ENCODE peak calls at places on chromosomes 7 and 10, in seven cellular contexts. S is fibroblast of lung; L is activated CD4-positive, alpha-beta T cell treated with anti-CD3 and anti-CD28 coated beads for 4 hours; T is prostate gland; I is NCI-H2029; E is adipocyte; O is right cardiac atrium. U is an unnamed sample.

GRCh38 chr10:98055875-98056516 is 25.6 kb upstream of the CRTAC1 start:
- DNase-seq in S (no peak), L (no peak), T (no peak), I (peak; percentile 21), E (peak; percentile 5), O (peak; percentile 40), U (no peak)

GRCh38 chr7:129470411-129470810 is 31.9 kb upstream of the SMKR1 start:
- DNase-seq in S (no peak), L (no peak), T (no peak), I (no peak), E (no peak), O (no peak), U (no peak)

GRCh38 chr7:18036783-18037182 is 9.1 kb upstream of the PRPS1L1 start:
- DNase-seq in S (no peak), L (no peak), T (no peak), I (no peak), E (no peak), O (no peak), U (no peak)

GRCh38 chr7:148485618-148486017 is 104.9 kb upstream of the C7orf33 start:
- DNase-seq in S (no peak), L (no peak), T (no peak), I (no peak), E (no peak), O (no peak), U (no peak)

GRCh38 chr7:48839108-48839507 is 85.2 kb upstream of the CDC14C start:
- DNase-seq in S (no peak), L (no peak), T (no peak), I (no peak), E (no peak), O (no peak), U (no peak)

GRCh38 chr7:158052381-158053095 is 535.1 kb downstream of the PTPRN2 start:
- DNase-seq in S (no peak), L (no peak), T (no peak), I (no peak), E (no peak), O (no peak), U (no peak)

GRCh38 chr7:99447943-99448342 is 9.2 kb downstream of the CPSF4 start:
- DNase-seq in S (no peak), L (no peak), T (no peak), I (no peak), E (no peak), O (peak; percentile 42), U (no peak)

GRCh38 chr7:44797329-44798258 is 1.1 kb downstream of the PPIA start:
- DNase-seq in S (peak; percentile 86), L (peak; percentile 81), T (peak; percentile 92), I (peak; percentile 75), E (peak; percentile 95), O (peak; percentile 95), U (peak; percentile 54)

GRCh38 chr10:92913973-92914372 is 65.7 kb downstream of the EXOC6 start:
- DNase-seq in S (no peak), L (no peak), T (no peak), I (no peak), E (no peak), O (no peak), U (no peak)

GRCh38 chr10:127883516-127883915 is 9.2 kb downstream of the CLRN3 start:
- DNase-seq in S (no peak), L (no peak), T (no peak), I (no peak), E (no peak), O (no peak), U (no peak)

GRCh38 chr10:4982764-4983226 is 19.6 kb downstream of the AKR1C1 start:
- DNase-seq in S (peak; percentile 35), L (no peak), T (no peak), I (no peak), E (no peak), O (peak; percentile 48), U (no peak)

GRCh38 chr7:74002474-74003017 is 25.4 kb upstream of the ELN start:
- DNase-seq in S (peak; percentile 60), L (no peak), T (no peak), I (no peak), E (peak; percentile 87), O (peak; percentile 85), U (peak; percentile 55)

GRCh38 chr10:49744091-49744685 is 17.9 kb downstream of the OGDHL start:
- DNase-seq in S (no peak), L (no peak), T (no peak), I (no peak), E (no peak), O (no peak), U (no peak)

GRCh38 chr10:113945075-113945686 is 90.7 kb downstream of the NHLRC2 start:
- DNase-seq in S (peak; percentile 48), L (no peak), T (no peak), I (no peak), E (no peak), O (no peak), U (no peak)

GRCh38 chr7:6142871-6143380 is 111.8 kb downstream of the ANKRD61 start:
- DNase-seq in S (no peak), L (no peak), T (no peak), I (no peak), E (no peak), O (no peak), U (no peak)

GRCh38 chr10:69042838-69043237 is 45.1 kb upstream of the SRGN start:
- DNase-seq in S (no peak), L (no peak), T (no peak), I (no peak), E (no peak), O (no peak), U (no peak)

GRCh38 chr7:1461640-1462375 is 2.5 kb upstream of the MICALL2 start:
- DNase-seq in S (no peak), L (no peak), T (no peak), I (no peak), E (no peak), O (no peak), U (no peak)

GRCh38 chr7:96495751-96496216 is 173.9 kb upstream of the SLC25A13 start:
- DNase-seq in S (no peak), L (no peak), T (no peak), I (peak; percentile 87), E (peak; percentile 34), O (no peak), U (no peak)

GRCh38 chr7:11313801-11314200 is 340.1 kb downstream of the PHF14 start:
- DNase-seq in S (no peak), L (no peak), T (no peak), I (no peak), E (no peak), O (no peak), U (no peak)

GRCh38 chr7:44093102-44093641 is 10.8 kb upstream of the POLM start:
- DNase-seq in S (no peak), L (no peak), T (no peak), I (no peak), E (no peak), O (no peak), U (no peak)

GRCh38 chr7:38274493-38274892 is 1.1 kb upstream of the TARP start:
- DNase-seq in S (peak; percentile 15), L (no peak), T (no peak), I (no peak), E (peak; percentile 5), O (no peak), U (no peak)